ENCODE peak calls at places on chromosome 13, in seven cellular contexts. M is CD8-positive, alpha-beta T cell; O is cardiac muscle cell; P is neural progenitor cell; H is mucosa of descending colon; N is GM23248; G is tibial artery. D is an unnamed sample.

GRCh38 chr13:100773429-100773828 is 98.8 kb upstream of the TMTC4 start:
- DNase-seq in M (no peak), O (no peak), P (no peak), H (no peak), N (no peak), G (no peak), D (no peak)

GRCh38 chr13:45416521-45417125 is 1.6 kb downstream of the SLC25A30 start:
- DNase-seq in M (no peak), O (no peak), P (no peak), H (peak; percentile 63), N (no peak), G (no peak), D (no peak)

GRCh38 chr13:99657848-99658265 is 156.6 kb downstream of the TM9SF2 start:
- DNase-seq in M (peak; percentile 34), O (peak; percentile 54), P (peak; percentile 79), H (peak; percentile 14), N (peak; percentile 67), G (peak; percentile 37), D (peak; percentile 64)

GRCh38 chr13:51349016-51349415 is 9.5 kb downstream of the SERPINE3 start:
- DNase-seq in M (no peak), O (peak; percentile 49), P (no peak), H (no peak), N (no peak), G (no peak), D (no peak)

GRCh38 chr13:21106089-21106488 is 44.7 kb upstream of the LATS2 start:
- DNase-seq in M (no peak), O (peak; percentile 27), P (no peak), H (no peak), N (peak; percentile 75), G (no peak), D (no peak)

GRCh38 chr13:59391696-59392095 is 772.0 kb downstream of the DIAPH3 start:
- DNase-seq in M (peak; percentile 54), O (peak; percentile 89), P (peak; percentile 80), H (peak; percentile 85), N (peak; percentile 79), G (peak; percentile 29), D (peak; percentile 62)

GRCh38 chr13:31352467-31352866 is 152.7 kb downstream of the B3GLCT start:
- DNase-seq in M (no peak), O (no peak), P (no peak), H (no peak), N (peak; percentile 18), G (no peak), D (no peak)

GRCh38 chr13:59119475-59119874 is 1044.3 kb downstream of the DIAPH3 start:
- DNase-seq in M (no peak), O (no peak), P (no peak), H (no peak), N (no peak), G (no peak), D (no peak)

GRCh38 chr13:113977976-113978375 is 4.1 kb upstream of the C13orf46 start:
- DNase-seq in M (peak; percentile 5), O (no peak), P (no peak), H (no peak), N (no peak), G (no peak), D (no peak)

GRCh38 chr13:114101325-114101821 is 31.1 kb downstream of the RASA3 start:
- DNase-seq in M (peak; percentile 21), O (no peak), P (no peak), H (no peak), N (peak; percentile 36), G (peak; percentile 34), D (no peak)

GRCh38 chr13:74280795-74281490 is 146.7 kb upstream of the KLF12 start:
- DNase-seq in M (no peak), O (peak; percentile 40), P (no peak), H (no peak), N (peak; percentile 49), G (no peak), D (no peak)

GRCh38 chr13:52428295-52428694 is 22.1 kb downstream of the VPS36 start:
- DNase-seq in M (no peak), O (peak; percentile 48), P (no peak), H (no peak), N (no peak), G (no peak), D (no peak)

GRCh38 chr13:26484196-26484595 is 73.3 kb upstream of the WASF3 start:
- DNase-seq in M (no peak), O (no peak), P (no peak), H (no peak), N (no peak), G (no peak), D (no peak)

GRCh38 chr13:95656386-95657015 is 12.0 kb upstream of the DZIP1 start:
- DNase-seq in M (no peak), O (peak; percentile 43), P (no peak), H (no peak), N (no peak), G (no peak), D (no peak)

GRCh38 chr13:23087884-23088283 is 92.9 kb upstream of the SGCG start:
- DNase-seq in M (no peak), O (peak; percentile 33), P (peak; percentile 24), H (peak; percentile 37), N (peak; percentile 39), G (no peak), D (peak; percentile 58)

GRCh38 chr13:73481877-73482445 is 423.2 kb downstream of the KLF5 start:
- DNase-seq in M (no peak), O (no peak), P (no peak), H (no peak), N (no peak), G (no peak), D (no peak)

DNA sequence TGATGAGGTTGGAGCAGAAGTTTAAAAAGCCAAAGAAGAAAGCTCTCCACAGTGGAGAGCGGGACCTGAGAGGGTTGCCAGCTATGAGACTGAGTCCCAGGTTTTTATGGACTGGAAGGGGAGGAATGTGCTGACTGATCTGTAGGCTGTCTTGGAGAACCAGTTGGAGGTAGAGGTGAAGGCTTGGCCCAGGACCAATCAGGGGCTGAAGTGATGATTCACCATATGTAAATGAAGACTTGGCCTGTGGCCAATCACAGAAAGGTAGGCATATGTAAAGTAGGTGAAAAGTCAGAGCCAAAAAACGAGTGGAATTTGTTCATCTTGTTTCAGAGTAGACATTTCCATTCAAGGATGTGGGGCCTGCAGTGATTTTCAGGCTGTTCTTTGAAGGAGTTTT is 17.5 kb upstream of the KBTBD6 start:
- DNase-seq in M (no peak), O (no peak), P (no peak), H (no peak), N (no peak), G (no peak), D (no peak)
- H3K9me3 ChIP-seq in M (peaks cover 32% of the 10 kb centered on the region), O (peaks cover 3% of the 10 kb centered on the region), P (peaks cover 29% of the 10 kb centered on the region), H (peaks cover 56% of the 10 kb centered on the region), N (no peaks in the 10 kb centered on the region), G (no peaks in the 10 kb centered on the region), D (no peaks in the 10 kb centered on the region)

GRCh38 chr13:111508164-111508870 is 187.9 kb downstream of the TEX29 start:
- DNase-seq in M (no peak), O (no peak), P (no peak), H (no peak), N (no peak), G (no peak), D (peak; percentile 17)

GRCh38 chr13:111506131-111506530 is 185.7 kb downstream of the TEX29 start:
- DNase-seq in M (no peak), O (no peak), P (no peak), H (no peak), N (no peak), G (no peak), D (peak; percentile 7)

GRCh38 chr13:111505175-111505777 is 184.8 kb downstream of the TEX29 start:
- DNase-seq in M (no peak), O (no peak), P (peak; percentile 87), H (no peak), N (peak; percentile 15), G (no peak), D (peak; percentile 29)

GRCh38 chr13:111508902-111509509 is 188.6 kb downstream of the TEX29 start:
- DNase-seq in M (no peak), O (no peak), P (no peak), H (no peak), N (no peak), G (no peak), D (peak; percentile 36)

DNA sequence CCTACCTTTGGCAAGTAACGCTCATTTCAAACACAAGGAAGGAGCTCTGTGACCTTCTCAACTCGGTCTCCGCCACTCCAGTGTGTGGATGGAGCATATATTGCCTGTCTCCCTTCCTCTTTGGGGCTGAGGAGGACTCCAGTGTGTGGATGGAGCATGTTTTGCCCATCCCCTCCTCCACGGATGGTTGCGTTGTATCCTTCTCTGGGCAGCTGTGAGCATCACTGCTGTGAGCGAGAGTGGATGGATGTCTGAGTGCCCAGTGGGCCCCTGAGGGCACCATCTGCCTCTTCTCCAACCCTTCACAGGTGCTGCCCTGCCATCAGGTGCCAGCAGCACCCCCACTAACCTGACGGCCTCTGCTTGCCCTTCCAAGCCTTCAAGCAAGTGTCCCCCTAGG is 186.2 kb downstream of the TEX29 start:
- DNase-seq in M (no peak), O (no peak), P (no peak), H (no peak), N (no peak), G (no peak), D (no peak)
- H3K9me3 ChIP-seq in M (no peaks in the 10 kb centered on the region), O (no peaks in the 10 kb centered on the region), P (no peaks in the 10 kb centered on the region), H (no peaks in the 10 kb centered on the region), N (no peaks in the 10 kb centered on the region), G (no peaks in the 10 kb centered on the region), D (no peaks in the 10 kb centered on the region)

DNA sequence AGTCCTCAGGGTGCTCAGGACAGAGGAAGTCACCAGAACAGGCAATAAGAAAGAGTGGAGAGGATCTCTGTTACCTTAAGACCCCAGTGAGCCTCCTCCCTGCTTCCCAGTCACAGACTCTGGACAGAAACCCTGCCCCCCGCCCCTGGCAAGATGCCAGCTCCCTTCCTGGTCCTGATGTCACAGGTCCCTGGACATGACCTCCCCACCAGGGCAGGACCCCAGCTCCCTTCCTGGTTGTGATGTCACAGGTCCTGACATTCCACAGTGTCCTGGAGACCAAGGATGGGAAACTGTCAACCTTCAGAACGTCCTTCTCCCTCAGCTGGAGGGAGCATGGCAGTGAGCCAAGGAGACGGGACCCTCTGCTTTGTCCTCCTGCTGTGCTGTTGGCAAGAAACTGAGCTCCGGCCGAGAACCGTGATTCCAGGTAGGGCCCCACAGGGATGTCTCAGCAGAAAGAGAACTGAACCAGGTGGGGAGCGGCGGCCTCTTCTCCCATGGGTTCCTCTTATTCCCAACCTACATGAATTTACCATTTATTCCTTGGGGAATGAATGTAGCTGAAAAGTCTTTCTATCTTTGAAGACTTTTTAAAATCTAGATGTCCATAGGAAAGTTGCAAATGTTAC is at the start of gene SPACA7:
- DNase-seq in M (no peak), O (no peak), P (no peak), H (no peak), N (no peak), G (no peak), D (no peak)
- H3K9me3 ChIP-seq in M (no peaks in the 10 kb centered on the region), O (no peaks in the 10 kb centered on the region), P (no peaks in the 10 kb centered on the region), H (no peaks in the 10 kb centered on the region), N (no peaks in the 10 kb centered on the region), G (no peaks in the 10 kb centered on the region), D (no peaks in the 10 kb centered on the region)

GRCh38 chr13:29077051-29077813 is 257.1 kb downstream of the MTUS2 start:
- DNase-seq in M (no peak), O (no peak), P (no peak), H (no peak), N (no peak), G (no peak), D (no peak)

DNA sequence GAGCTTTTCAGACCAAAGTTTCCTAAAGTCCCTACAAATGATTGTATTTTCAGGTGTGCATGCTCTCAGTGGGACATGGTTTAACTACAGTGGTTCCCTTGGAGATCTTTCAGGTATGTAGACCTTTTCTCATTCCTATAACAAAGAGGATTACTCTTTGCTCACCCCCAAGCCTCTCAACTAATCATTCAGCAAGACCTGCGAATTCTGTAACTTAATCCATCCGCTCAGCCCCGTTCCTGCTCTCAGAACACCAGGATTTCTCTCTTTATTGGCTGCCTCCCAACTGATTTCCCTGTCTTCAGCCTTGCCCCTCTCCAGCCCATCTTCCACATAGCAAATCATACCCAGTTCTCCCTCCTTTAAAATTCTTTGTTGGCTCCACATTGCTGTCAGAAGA is 253.6 kb downstream of the MTUS2 start:
- DNase-seq in M (no peak), O (no peak), P (peak; percentile 47), H (no peak), N (no peak), G (no peak), D (no peak)
- H3K9me3 ChIP-seq in M (no peaks in the 10 kb centered on the region), O (no peaks in the 10 kb centered on the region), P (no peaks in the 10 kb centered on the region), H (peaks cover 9% of the 10 kb centered on the region), N (no peaks in the 10 kb centered on the region), G (peaks cover 2% of the 10 kb centered on the region), D (no peaks in the 10 kb centered on the region)